ENCODE peak calls at places on chromosomes 1 and 21, in eight cellular contexts. Z is CD8-positive, alpha-beta memory T cell; M is cardiac fibroblast; G is RWPE2; A is astrocyte of the spinal cord; D is dorsolateral prefrontal cortex; P is GM23248; S is colonic mucosa. L is an unnamed sample.

GRCh38 chr1:92486251-92487077 is at the start of gene GFI1:
- DNase-seq in Z (peak), M (no peak), G (no peak), A (no peak), D (no peak), P (peak), S (peak), L (no peak)

GRCh38 chr1:221622389-221622788 is 119.5 kb downstream of the DUSP10 start:
- DNase-seq in Z (no peak), M (no peak), G (no peak), A (no peak), D (no peak), P (no peak), S (no peak), L (no peak)

GRCh38 chr1:232844791-232845190 is 39.6 kb downstream of the MAP10 start:
- DNase-seq in Z (no peak), M (no peak), G (no peak), A (peak), D (no peak), P (peak), S (no peak), L (no peak)

GRCh38 chr1:248862695-248863010 is 3.8 kb upstream of the ZNF692 start:
- DNase-seq in Z (no peak), M (no peak), G (no peak), A (no peak), D (no peak), P (no peak), S (no peak), L (no peak)

GRCh38 chr1:16340673-16341072 is 11.6 kb downstream of the FBXO42 start:
- DNase-seq in Z (no peak), M (no peak), G (no peak), A (no peak), D (no peak), P (no peak), S (no peak), L (no peak)

GRCh38 chr1:248359415-248359814 is 2.0 kb upstream of the OR2T4 start:
- DNase-seq in Z (no peak), M (no peak), G (no peak), A (no peak), D (no peak), P (no peak), S (no peak), L (no peak)

GRCh38 chr1:24928631-24929090 is 1.4 kb downstream of the RUNX3 start:
- DNase-seq in Z (peak), M (no peak), G (no peak), A (no peak), D (no peak), P (peak), S (no peak), L (no peak)

GRCh38 chr1:31765041-31765467 is 914 bp upstream of the ADGRB2 start:
- DNase-seq in Z (no peak), M (peak), G (no peak), A (no peak), D (peak), P (peak), S (no peak), L (no peak)

GRCh38 chr1:113453771-113454083 is 63.4 kb downstream of the MAGI3 start:
- DNase-seq in Z (no peak), M (no peak), G (no peak), A (no peak), D (no peak), P (no peak), S (no peak), L (no peak)

GRCh38 chr1:170664828-170665617 is 1.1 kb downstream of the PRRX1 start:
- DNase-seq in Z (no peak), M (peak), G (no peak), A (peak), D (no peak), P (peak), S (peak), L (no peak)

GRCh38 chr1:57353589-57353988 is 70.3 kb downstream of the DAB1 start:
- DNase-seq in Z (no peak), M (no peak), G (no peak), A (no peak), D (no peak), P (peak), S (no peak), L (no peak)

GRCh38 chr1:100277866-100278265 is 11.8 kb downstream of the RTCA start:
- DNase-seq in Z (no peak), M (no peak), G (no peak), A (no peak), D (no peak), P (peak), S (no peak), L (no peak)

GRCh38 chr1:22930235-22930912 is 42.3 kb downstream of the LACTBL1 start:
- DNase-seq in Z (no peak), M (peak), G (peak), A (peak), D (peak), P (peak), S (peak), L (no peak)

GRCh38 chr1:226967665-226968064 is 27.6 kb downstream of the COQ8A start:
- DNase-seq in Z (no peak), M (peak), G (no peak), A (no peak), D (peak), P (peak), S (no peak), L (no peak)

GRCh38 chr1:226670062-226670461 is 69.0 kb downstream of the ITPKB start:
- DNase-seq in Z (no peak), M (no peak), G (no peak), A (no peak), D (no peak), P (no peak), S (no peak), L (no peak)

GRCh38 chr21:27024971-27025370 is 58.1 kb upstream of the ADAMTS5 start:
- DNase-seq in Z (no peak), M (no peak), G (no peak), A (no peak), D (no peak), P (peak), S (no peak), L (no peak)

GRCh38 chr21:35257413-35257812 is 208.3 kb upstream of the RUNX1 start:
- DNase-seq in Z (no peak), M (peak), G (peak), A (peak), D (peak), P (peak), S (peak), L (no peak)

GRCh38 chr1:248841702-248842395 is 3.8 kb downstream of the ZNF672 start:
- DNase-seq in Z (peak), M (peak), G (no peak), A (peak), D (no peak), P (peak), S (peak), L (no peak)

GRCh38 chr1:48249868-48250267 is 27.4 kb downstream of the SLC5A9 start:
- DNase-seq in Z (no peak), M (no peak), G (no peak), A (no peak), D (no peak), P (no peak), S (peak), L (no peak)

GRCh38 chr1:161792740-161793139 is 26.6 kb downstream of the ATF6 start:
- DNase-seq in Z (no peak), M (peak), G (no peak), A (peak), D (no peak), P (peak), S (no peak), L (no peak)

GRCh38 chr1:24119859-24120756 is 8.2 kb upstream of the MYOM3 start:
- DNase-seq in Z (no peak), M (peak), G (no peak), A (no peak), D (no peak), P (peak), S (peak), L (no peak)

GRCh38 chr1:186536272-186536905 is 75.5 kb upstream of the PDC start:
- DNase-seq in Z (no peak), M (peak), G (no peak), A (peak), D (no peak), P (peak), S (no peak), L (no peak)

GRCh38 chr1:225441314-225442119 is 13.7 kb upstream of the LBR start:
- DNase-seq in Z (no peak), M (no peak), G (no peak), A (no peak), D (no peak), P (no peak), S (peak), L (no peak)

GRCh38 chr1:25875856-25876692 is 566 bp upstream of the PAQR7 start:
- DNase-seq in Z (peak), M (no peak), G (no peak), A (no peak), D (no peak), P (no peak), S (no peak), L (peak)

GRCh38 chr1:212689196-212689710 is 10.4 kb downstream of the BATF3 start:
- DNase-seq in Z (no peak), M (no peak), G (no peak), A (no peak), D (no peak), P (no peak), S (no peak), L (no peak)

GRCh38 chr1:212938846-212939245 is 11.5 kb upstream of the VASH2 start:
- DNase-seq in Z (no peak), M (no peak), G (no peak), A (no peak), D (no peak), P (no peak), S (no peak), L (no peak)

GRCh38 chr1:25647863-25648262 is 31.3 kb downstream of the MAN1C1 start:
- DNase-seq in Z (no peak), M (no peak), G (no peak), A (no peak), D (no peak), P (no peak), S (peak), L (peak)

GRCh38 chr1:58779837-58780585 is 3.8 kb downstream of the JUN start:
- DNase-seq in Z (peak), M (peak), G (peak), A (peak), D (no peak), P (peak), S (peak), L (peak)

GRCh38 chr1:189429610-189430009 is 1048.1 kb downstream of the BRINP3 start:
- DNase-seq in Z (no peak), M (peak), G (no peak), A (peak), D (no peak), P (peak), S (no peak), L (no peak)

GRCh38 chr1:234315588-234315987 is 57.7 kb upstream of the COA6 start:
- DNase-seq in Z (no peak), M (no peak), G (no peak), A (no peak), D (no peak), P (no peak), S (no peak), L (no peak)

GRCh38 chr1:94806451-94806861 is 13.7 kb upstream of the SLC44A3 start:
- DNase-seq in Z (no peak), M (peak), G (no peak), A (no peak), D (no peak), P (peak), S (no peak), L (no peak)

GRCh38 chr1:105137543-105138444 is 1388.1 kb downstream of the AMY1C start:
- DNase-seq in Z (no peak), M (no peak), G (no peak), A (no peak), D (no peak), P (peak), S (no peak), L (no peak)

GRCh38 chr1:201739492-201740085 is 89.4 kb upstream of the IPO9 start:
- DNase-seq in Z (peak), M (peak), G (no peak), A (no peak), D (peak), P (peak), S (peak), L (no peak)

GRCh38 chr1:218460367-218460766 is 115.2 kb downstream of the TGFB2 start:
- DNase-seq in Z (no peak), M (peak), G (no peak), A (peak), D (no peak), P (peak), S (no peak), L (peak)

GRCh38 chr1:110235839-110236682 is 25.9 kb downstream of the KCNC4 start:
- DNase-seq in Z (no peak), M (peak), G (no peak), A (peak), D (no peak), P (peak), S (no peak), L (no peak)

GRCh38 chr21:35375115-35375514 is 326.0 kb upstream of the RUNX1 start:
- DNase-seq in Z (no peak), M (peak), G (no peak), A (peak), D (no peak), P (peak), S (no peak), L (no peak)

DNA sequence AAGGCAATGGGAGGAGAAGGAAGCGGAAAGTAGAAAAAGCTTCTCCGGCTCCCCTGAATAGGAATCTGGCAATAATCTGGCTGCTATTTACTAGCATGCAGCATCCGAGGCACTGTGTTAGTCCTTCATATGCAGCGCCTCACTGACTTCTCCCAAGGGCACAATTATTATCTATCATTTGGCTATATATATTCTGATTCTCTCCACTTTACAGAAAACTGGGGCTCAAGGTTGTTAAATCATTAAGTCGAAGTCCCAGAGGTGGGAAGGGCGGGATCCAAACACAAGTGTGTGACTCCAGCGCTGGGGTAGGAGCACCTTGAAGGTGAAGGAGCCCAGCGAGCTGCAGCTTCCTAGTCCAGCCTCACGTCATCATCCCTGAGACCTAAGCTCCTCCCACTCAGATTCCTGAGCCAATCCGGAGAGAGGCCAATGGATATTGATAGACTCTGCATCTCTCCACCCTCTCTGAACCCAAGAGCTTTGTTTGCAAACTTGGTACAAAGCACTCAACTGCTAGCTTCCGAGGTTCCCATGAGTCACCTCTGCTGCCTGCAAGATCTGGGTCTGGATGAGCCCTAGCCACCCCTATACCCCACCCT is 16.6 kb upstream of the EYA3 start:
- DNase-seq in Z (no peak), M (peak), G (no peak), A (peak), D (peak), P (peak), S (peak), L (no peak)
- H3K4me3 ChIP-seq in Z (no peak), M (peak), G (no peak), A (peak), D (peak), P (peak), S (peak), L (peak)

GRCh38 chr1:115088115-115088794 is 1.0 kb downstream of the TSPAN2 start:
- DNase-seq in Z (no peak), M (no peak), G (no peak), A (no peak), D (no peak), P (no peak), S (no peak), L (no peak)
- H3K4me3 ChIP-seq in Z (peak), M (no peak), G (no peak), A (no peak), D (peak), P (peak), S (peak), L (peak)

DNA sequence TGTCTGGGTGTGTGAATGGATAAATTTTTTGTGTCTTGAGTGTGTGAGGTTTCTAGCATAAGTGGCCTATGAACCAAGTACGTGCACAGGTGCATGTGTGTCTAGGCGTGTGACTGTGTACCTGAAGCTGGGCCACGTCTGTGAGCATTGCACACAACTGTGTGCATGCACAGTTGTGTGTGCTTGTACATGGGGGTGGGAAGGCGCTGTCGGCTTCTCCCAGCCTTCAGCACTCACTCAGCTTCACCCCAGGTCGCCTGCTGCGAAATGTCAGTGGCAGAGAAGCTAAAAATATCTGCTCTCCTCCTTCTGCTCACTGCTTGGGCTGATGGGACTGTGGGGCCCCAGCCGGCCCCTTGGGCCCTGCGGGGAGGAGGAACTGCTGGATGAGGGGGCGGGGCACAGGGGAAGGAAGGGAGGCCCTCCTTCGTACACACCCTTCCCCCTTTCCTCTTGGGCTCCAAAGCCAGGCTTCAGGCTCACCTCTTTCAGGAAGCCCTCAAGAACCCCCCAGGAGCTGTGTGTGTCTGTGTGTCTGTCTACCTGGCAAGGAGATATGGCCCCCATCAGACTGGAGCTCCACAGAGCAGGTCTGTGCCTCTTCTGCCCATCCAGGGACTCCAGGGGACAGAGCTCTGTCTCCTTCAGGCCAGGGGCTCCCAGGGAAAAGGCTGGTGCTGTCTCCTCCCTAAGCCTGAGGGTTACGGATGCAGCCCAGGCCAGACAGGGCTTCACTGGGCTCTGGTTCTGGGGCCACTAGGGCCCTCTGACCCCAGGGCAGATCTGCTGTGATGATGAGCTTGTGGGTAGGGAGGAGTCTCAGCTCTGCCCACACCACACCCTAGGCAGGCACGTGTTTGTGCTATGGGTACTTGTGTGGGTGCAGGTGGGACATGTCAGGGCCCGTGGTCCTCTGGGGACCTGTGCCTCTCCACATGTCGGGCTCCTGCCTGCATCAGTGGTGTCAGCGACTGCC is 35.6 kb upstream of the WASF2 start:
- DNase-seq in Z (no peak), M (peak), G (no peak), A (peak), D (no peak), P (peak), S (peak), L (no peak)
- H3K4me3 ChIP-seq in Z (peak), M (no peak), G (no peak), A (no peak), D (peak), P (no peak), S (no peak), L (no peak)

DNA sequence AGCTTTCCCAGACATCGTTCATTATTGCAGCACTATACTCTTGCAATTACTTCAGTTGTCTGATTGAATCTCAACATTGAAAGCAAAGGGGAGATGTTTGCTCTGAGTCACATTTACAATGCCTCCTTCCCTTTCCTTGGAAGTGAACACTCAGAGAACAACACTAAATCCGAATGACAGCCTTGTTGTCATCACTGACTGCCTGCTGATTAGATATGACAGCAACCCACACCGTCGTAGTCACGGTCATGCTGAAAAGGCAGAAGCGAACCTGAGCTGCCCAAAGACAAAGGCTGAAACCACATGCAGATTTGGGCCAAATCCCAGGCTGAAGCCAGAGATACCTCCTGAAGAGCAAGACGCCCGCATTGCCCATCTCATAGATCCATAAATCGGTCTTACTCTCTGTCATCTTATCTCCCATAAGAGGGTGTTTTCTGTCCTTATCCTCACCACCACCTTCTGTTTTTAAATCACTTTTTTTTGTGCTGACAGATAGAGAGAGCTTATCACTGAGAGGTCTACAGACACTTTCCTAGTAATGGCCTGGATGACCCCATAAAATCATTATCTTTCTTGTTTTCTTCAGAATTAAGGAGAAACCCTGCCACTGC is 47.5 kb downstream of the TMCO4 start:
- DNase-seq in Z (no peak), M (no peak), G (no peak), A (no peak), D (no peak), P (no peak), S (no peak), L (no peak)
- H3K4me3 ChIP-seq in Z (no peak), M (no peak), G (no peak), A (no peak), D (no peak), P (no peak), S (no peak), L (no peak)

GRCh38 chr1:62318756-62319544 is at the start of gene KANK4:
- DNase-seq in Z (no peak), M (no peak), G (no peak), A (no peak), D (no peak), P (peak), S (peak), L (no peak)
- H3K4me3 ChIP-seq in Z (no peak), M (no peak), G (peak), A (no peak), D (peak), P (peak), S (peak), L (peak)

GRCh38 chr1:93673159-93673657 is 8.4 kb downstream of the BCAR3 start:
- DNase-seq in Z (no peak), M (peak), G (no peak), A (no peak), D (no peak), P (peak), S (no peak), L (no peak)
- H3K4me3 ChIP-seq in Z (no peak), M (no peak), G (no peak), A (no peak), D (no peak), P (no peak), S (no peak), L (no peak)

GRCh38 chr1:228151526-228151925 is 1.8 kb downstream of the GJC2 start:
- DNase-seq in Z (peak), M (no peak), G (no peak), A (no peak), D (peak), P (no peak), S (no peak), L (no peak)
- H3K4me3 ChIP-seq in Z (no peak), M (no peak), G (no peak), A (no peak), D (peak), P (no peak), S (no peak), L (no peak)

DNA sequence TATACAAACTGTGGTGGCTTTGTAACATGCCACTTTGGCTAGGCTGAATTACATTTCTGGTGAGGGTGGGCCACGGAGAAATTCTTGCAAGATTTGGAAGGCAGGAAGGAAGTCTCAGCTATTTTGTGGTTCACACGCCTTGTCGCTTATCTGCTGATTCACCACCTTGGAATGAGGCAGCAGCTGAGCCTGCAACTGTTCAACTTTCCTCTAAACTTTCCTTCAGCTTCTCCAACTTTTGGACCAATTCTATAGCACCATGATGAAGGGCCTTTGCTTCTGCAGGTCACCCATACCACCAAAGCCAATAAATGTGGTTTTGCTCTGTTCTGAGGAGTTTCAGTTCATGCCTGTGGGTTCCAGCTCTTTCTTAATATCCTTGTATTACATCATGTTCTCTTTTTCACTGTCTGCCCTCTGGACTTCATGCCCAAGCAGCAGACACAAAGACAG is 337.6 kb upstream of the SNX7 start:
- DNase-seq in Z (peak), M (peak), G (peak), A (peak), D (no peak), P (peak), S (peak), L (no peak)
- H3K4me3 ChIP-seq in Z (peak), M (no peak), G (no peak), A (no peak), D (no peak), P (peak), S (no peak), L (no peak)

L was measured in breast epithelium.